ENCODE peak calls at places on chromosomes 11 and 22, in nine cellular contexts. F is activated CD8-positive, alpha-beta memory T cell treated with anti-CD3 and anti-CD28 coated beads for 24 hours; E is HFF-Myc; D is activated CD4-positive, CD25-positive, alpha-beta regulatory T cell; M is nephron progenitor cell; W is stimulated activated CD8-positive, alpha-beta memory T cell treated with anti-CD3 and anti-CD28 coated beads, Interleukin-7, amount 100 ng/mL, for 4 hours; B is NCI-H510A treated with DMSO at 0.1 percent for 48 hours; G is stomach; K is nucleus accumbens. S is an unnamed sample.
A peak's percentile ranks its signal among the peaks of the same experiment; 100 is the strongest.

GRCh38 chr11:1933416-1934325 is 13.5 kb upstream of the MRPL23 start:
- DNase-seq in F (no peak), E (no peak), D (no peak), M (no peak), W (no peak), B (no peak), G (no peak), K (no peak), S (no peak)

GRCh38 chr22:33658775-33659174 is 261.5 kb downstream of the LARGE1 start:
- DNase-seq in F (no peak), E (no peak), D (no peak), M (no peak), W (no peak), B (no peak), G (no peak), K (no peak), S (no peak)

GRCh38 chr11:28223577-28223976 is 115.4 kb downstream of the METTL15 start:
- DNase-seq in F (no peak), E (no peak), D (no peak), M (no peak), W (no peak), B (no peak), G (no peak), K (no peak), S (no peak)

GRCh38 chr11:64263021-64263946 is 12.0 kb downstream of the PLCB3 start:
- DNase-seq in F (no peak), E (no peak), D (no peak), M (peak; percentile 60), W (no peak), B (no peak), G (no peak), K (no peak), S (no peak)

GRCh38 chr11:3205261-3206127 is 13.1 kb downstream of the MRGPRG start:
- DNase-seq in F (no peak), E (no peak), D (no peak), M (no peak), W (no peak), B (no peak), G (no peak), K (no peak), S (no peak)

GRCh38 chr22:48102581-48102980 is 1340.1 kb downstream of the TBC1D22A start:
- DNase-seq in F (no peak), E (no peak), D (no peak), M (no peak), W (no peak), B (no peak), G (peak; percentile 17), K (no peak), S (no peak)

GRCh38 chr11:6618117-6619020 is 853 bp downstream of the TPP1 start:
- DNase-seq in F (peak; percentile 66), E (no peak), D (peak; percentile 21), M (no peak), W (peak; percentile 73), B (no peak), G (peak; percentile 49), K (peak; percentile 21), S (peak; percentile 23)

GRCh38 chr11:111798279-111798678 is 32.1 kb upstream of the PPP2R1B start:
- DNase-seq in F (no peak), E (no peak), D (no peak), M (no peak), W (no peak), B (no peak), G (no peak), K (no peak), S (no peak)

GRCh38 chr22:43400449-43400848 is 11.4 kb upstream of the MPPED1 start:
- DNase-seq in F (no peak), E (no peak), D (no peak), M (no peak), W (no peak), B (no peak), G (no peak), K (no peak), S (no peak)

GRCh38 chr22:29816539-29816938 is 21.5 kb downstream of the ASCC2 start:
- DNase-seq in F (no peak), E (no peak), D (no peak), M (no peak), W (no peak), B (no peak), G (no peak), K (no peak), S (no peak)

GRCh38 chr22:22666307-22667091 is 22.1 kb downstream of the GGTLC2 start:
- DNase-seq in F (no peak), E (no peak), D (no peak), M (peak; percentile 49), W (no peak), B (peak; percentile 12), G (peak; percentile 38), K (no peak), S (no peak)

GRCh38 chr11:111524056-111524455 is 9.5 kb downstream of the HOATZ start:
- DNase-seq in F (no peak), E (no peak), D (no peak), M (no peak), W (no peak), B (no peak), G (no peak), K (no peak), S (no peak)

GRCh38 chr11:64848779-64849599 is 4.5 kb upstream of the CDC42BPG start:
- DNase-seq in F (no peak), E (no peak), D (no peak), M (no peak), W (no peak), B (no peak), G (peak; percentile 89), K (no peak), S (peak; percentile 32)

GRCh38 chr22:37274380-37274862 is 7.9 kb upstream of the CYTH4 start:
- DNase-seq in F (no peak), E (no peak), D (no peak), M (no peak), W (no peak), B (no peak), G (peak; percentile 31), K (peak; percentile 23), S (no peak)

GRCh38 chr11:1750840-1751520 is 585 bp upstream of the IFITM10 start:
- DNase-seq in F (no peak), E (no peak), D (no peak), M (no peak), W (no peak), B (no peak), G (no peak), K (no peak), S (no peak)

GRCh38 chr11:70630816-70631623 is 232.7 kb downstream of the CTTN start:
- DNase-seq in F (no peak), E (no peak), D (no peak), M (no peak), W (no peak), B (no peak), G (no peak), K (no peak), S (no peak)

GRCh38 chr11:126153006-126153405 is 58.4 kb downstream of the RPUSD4 start:
- DNase-seq in F (no peak), E (no peak), D (no peak), M (no peak), W (no peak), B (no peak), G (no peak), K (no peak), S (no peak)

GRCh38 chr11:117950999-117951961 is 22.1 kb upstream of the TMPRSS13 start:
- DNase-seq in F (peak; percentile 77), E (no peak), D (no peak), M (peak; percentile 20), W (no peak), B (peak; percentile 23), G (no peak), K (no peak), S (no peak)

GRCh38 chr11:67120881-67121710 is 2.0 kb downstream of the KDM2A start:
- DNase-seq in F (no peak), E (no peak), D (no peak), M (no peak), W (no peak), B (peak; percentile 11), G (peak; percentile 45), K (peak; percentile 4), S (no peak)

GRCh38 chr11:44729065-44729464 is 2.3 kb downstream of the TSPAN18 start:
- DNase-seq in F (no peak), E (no peak), D (no peak), M (no peak), W (no peak), B (no peak), G (no peak), K (no peak), S (no peak)

GRCh38 chr11:79117488-79117887 is 323.3 kb downstream of the TENM4 start:
- DNase-seq in F (no peak), E (no peak), D (no peak), M (no peak), W (no peak), B (no peak), G (no peak), K (no peak), S (no peak)

GRCh38 chr11:130908770-130909625 is 7.3 kb downstream of the SNX19 start:
- DNase-seq in F (no peak), E (no peak), D (no peak), M (no peak), W (no peak), B (no peak), G (no peak), K (no peak), S (no peak)